ENCODE peak calls at places on chromosome 14, in four cellular contexts. Y is OCI-LY7, S is PC-3, C is mammary epithelial cell. V is an unnamed sample.

GRCh38 chr14:20434701-20435453 is 1.1 kb downstream of the KLHL33 start:
- DNase-seq in Y (no peak), S (no peak), C (no peak), V (no peak)

GRCh38 chr14:73244541-73244940 is 7.2 kb downstream of the PAPLN start:
- DNase-seq in Y (no peak), S (no peak), C (no peak), V (no peak)

GRCh38 chr14:57714487-57714899 is 151.4 kb downstream of the SLC35F4 start:
- DNase-seq in Y (no peak), S (no peak), C (no peak), V (no peak)

GRCh38 chr14:77303417-77304156 is 17.1 kb downstream of the POMT2 start:
- DNase-seq in Y (no peak), S (peak; percentile 100), C (peak; percentile 98), V (peak; percentile 97)

GRCh38 chr14:100048786-100049185 is 16.4 kb upstream of the EVL start:
- DNase-seq in Y (no peak), S (no peak), C (no peak), V (peak; percentile 41)

GRCh38 chr14:57574617-57575288 is 81.1 kb upstream of the CCDC198 start:
- DNase-seq in Y (no peak), S (peak; percentile 49), C (no peak), V (no peak)

GRCh38 chr14:77270361-77271112 is 469 bp downstream of the NGB start:
- DNase-seq in Y (no peak), S (no peak), C (no peak), V (no peak)

GRCh38 chr14:100303925-100304324 is 2.3 kb downstream of the SLC25A29 start:
- DNase-seq in Y (no peak), S (no peak), C (no peak), V (no peak)

GRCh38 chr14:83741269-83741668 is 1788.7 kb upstream of the FLRT2 start:
- DNase-seq in Y (no peak), S (no peak), C (no peak), V (no peak)

GRCh38 chr14:80215081-80215480 is 3.8 kb upstream of the DIO2 start:
- DNase-seq in Y (no peak), S (peak; percentile 25), C (no peak), V (no peak)

GRCh38 chr14:68391292-68392014 is 401.4 kb downstream of the ZFP36L1 start:
- DNase-seq in Y (no peak), S (no peak), C (no peak), V (peak; percentile 92)

GRCh38 chr14:50719911-50720759 is 52.0 kb upstream of the SAV1 start:
- DNase-seq in Y (no peak), S (no peak), C (peak; percentile 40), V (peak; percentile 36)

GRCh38 chr14:89813485-89814080 is 140.9 kb downstream of the EFCAB11 start:
- DNase-seq in Y (no peak), S (no peak), C (no peak), V (peak; percentile 98)

GRCh38 chr14:32043624-32044023 is 33.5 kb upstream of the ARHGAP5 start:
- DNase-seq in Y (no peak), S (no peak), C (no peak), V (no peak)

GRCh38 chr14:99910337-99911268 is 117.4 kb downstream of the EML1 start:
- DNase-seq in Y (no peak), S (peak; percentile 87), C (peak; percentile 73), V (peak; percentile 91)

GRCh38 chr14:101294136-101294535 is 267.2 kb upstream of the DIO3 start:
- DNase-seq in Y (no peak), S (no peak), C (no peak), V (no peak)

GRCh38 chr14:54735424-54735823 is 167.2 kb downstream of the GCH1 start:
- DNase-seq in Y (no peak), S (no peak), C (no peak), V (no peak)

GRCh38 chr14:54728700-54729527 is 162.0 kb downstream of the SAMD4A start:
- DNase-seq in Y (no peak), S (no peak), C (no peak), V (no peak)

GRCh38 chr14:54727929-54728328 is 161.0 kb downstream of the SAMD4A start:
- DNase-seq in Y (no peak), S (no peak), C (no peak), V (no peak)

GRCh38 chr14:54725998-54726397 is 159.1 kb downstream of the SAMD4A start:
- DNase-seq in Y (no peak), S (no peak), C (no peak), V (no peak)

GRCh38 chr14:54730156-54730961 is 163.4 kb downstream of the SAMD4A start:
- DNase-seq in Y (peak; percentile 33), S (peak; percentile 76), C (no peak), V (peak; percentile 74)
- H2AFZ ChIP-seq in Y (peak overlapping the region; percentile 31), S (peak overlapping the region; percentile 2), C (no peak overlapping the region), V (no peak overlapping the region)

GRCh38 chr14:36320210-36321003 is at the start of gene MBIP:
- DNase-seq in Y (peak; percentile 97), S (peak; percentile 97), C (peak; percentile 92), V (peak; percentile 93)

GRCh38 chr14:36316131-36316530 is 4.3 kb downstream of the MBIP start:
- DNase-seq in Y (no peak), S (no peak), C (peak; percentile 6), V (no peak)

GRCh38 chr14:36317650-36318049 is 2.8 kb downstream of the MBIP start:
- DNase-seq in Y (no peak), S (peak; percentile 82), C (peak; percentile 34), V (peak; percentile 30)

GRCh38 chr14:36315159-36315853 is 5.1 kb downstream of the MBIP start:
- DNase-seq in Y (no peak), S (no peak), C (peak; percentile 13), V (no peak)

GRCh38 chr14:36319899-36320209 is 583 bp downstream of the MBIP start:
- DNase-seq in Y (no peak), S (no peak), C (no peak), V (peak; percentile 34)
- H2AFZ ChIP-seq in Y (peak overlapping the region; percentile 96), S (peak overlapping the region; percentile 98), C (peak overlapping the region; percentile 89), V (peak overlapping the region; percentile 76)

GRCh38 chr14:105155071-105155651 is 13.4 kb downstream of the JAG2 start:
- DNase-seq in Y (no peak), S (no peak), C (no peak), V (no peak)
- H2AFZ ChIP-seq in Y (no peak overlapping the region), S (no peak overlapping the region), C (no peak overlapping the region), V (no peak overlapping the region)

GRCh38 chr14:75247286-75247922 is 31.2 kb upstream of the FOS start:
- DNase-seq in Y (peak; percentile 79), S (no peak), C (no peak), V (no peak)

GRCh38 chr14:75246546-75247285 is 31.9 kb upstream of the FOS start:
- DNase-seq in Y (no peak), S (no peak), C (no peak), V (no peak)

GRCh38 chr14:75249958-75250336 is 28.7 kb upstream of the FOS start:
- DNase-seq in Y (peak; percentile 25), S (no peak), C (no peak), V (no peak)

GRCh38 chr14:75249251-75249957 is 29.2 kb upstream of the FOS start:
- DNase-seq in Y (peak; percentile 97), S (peak; percentile 12), C (no peak), V (peak; percentile 34)

DNA sequence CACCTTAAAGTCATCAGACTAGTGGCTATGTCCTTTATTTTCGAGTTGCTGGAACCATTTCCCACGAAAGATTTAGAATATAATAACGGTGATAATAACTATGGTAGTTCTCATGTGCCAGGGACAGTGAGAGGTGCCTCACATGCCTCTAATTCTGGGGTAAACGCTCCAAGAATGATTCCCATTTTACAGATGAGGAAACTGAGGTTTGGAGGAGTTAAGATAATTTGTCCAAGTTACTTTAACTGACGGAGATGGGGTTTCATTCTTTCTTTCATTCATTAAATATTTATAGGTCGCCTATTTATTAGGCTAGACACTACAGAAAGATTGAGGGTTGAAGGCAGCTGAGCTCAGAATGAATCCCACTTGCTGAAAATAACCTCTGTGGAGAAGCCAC is 30.7 kb upstream of the FOS start:
- DNase-seq in Y (no peak), S (no peak), C (no peak), V (no peak)
- H2AFZ ChIP-seq in Y (peak overlapping the region; percentile 82), S (no peak overlapping the region), C (no peak overlapping the region), V (no peak overlapping the region)

DNA sequence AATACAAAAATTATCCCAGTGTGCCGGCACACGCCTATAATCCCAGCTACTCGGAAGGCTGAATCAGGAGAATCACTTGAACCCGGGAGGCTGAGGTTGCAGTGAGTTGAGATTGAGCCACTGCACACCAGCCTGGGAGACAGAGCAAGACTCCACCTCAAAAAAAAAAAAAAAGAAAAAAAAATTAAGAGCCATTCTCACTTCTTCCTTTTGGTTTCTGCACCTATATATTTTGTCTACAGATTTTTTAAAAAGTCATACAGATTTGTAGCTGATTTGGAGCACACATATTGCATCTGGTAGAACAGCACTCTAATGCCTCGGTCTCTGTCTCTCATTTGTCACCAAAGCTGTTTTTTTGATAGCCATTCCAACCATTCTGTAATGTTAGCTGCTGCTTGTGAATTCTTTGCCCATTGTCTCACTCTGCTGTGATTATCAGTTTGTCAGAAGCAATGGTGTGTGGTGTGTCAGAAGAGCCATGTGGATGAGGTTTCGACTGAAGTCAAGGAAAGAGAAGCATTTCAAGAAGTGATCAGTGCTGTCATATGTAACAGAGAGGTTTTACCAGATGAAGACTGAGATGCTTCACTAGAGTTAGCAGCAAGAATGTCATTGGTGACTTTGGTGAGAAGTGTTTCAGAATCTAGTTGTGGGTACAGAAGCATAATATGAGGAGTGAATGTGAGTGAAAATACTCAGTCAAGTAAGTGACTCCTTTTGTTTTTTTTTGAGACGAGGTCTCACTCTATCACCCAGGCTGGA is 8.7 kb upstream of the KTN1 start:
- DNase-seq in Y (no peak), S (no peak), C (no peak), V (no peak)
- H2AFZ ChIP-seq in Y (no peak overlapping the region), S (no peak overlapping the region), C (no peak overlapping the region), V (no peak overlapping the region)

GRCh38 chr14:29754134-29754533 is 173.5 kb downstream of the PRKD1 start:
- DNase-seq in Y (no peak), S (no peak), C (no peak), V (no peak)
- H2AFZ ChIP-seq in Y (no peak overlapping the region), S (no peak overlapping the region), C (no peak overlapping the region), V (no peak overlapping the region)

GRCh38 chr14:24818823-24819341 is 184.9 kb upstream of the GZMB start:
- DNase-seq in Y (no peak), S (no peak), C (no peak), V (no peak)
- H2AFZ ChIP-seq in Y (no peak overlapping the region), S (no peak overlapping the region), C (no peak overlapping the region), V (no peak overlapping the region)